ENCODE peak calls at places on chromosomes 5 and 9, in four cellular contexts. K is HCT116, E is SK-N-SH, J is Panc1. L is an unnamed sample.

GRCh38 chr9:18238752-18239151 is 235.2 kb upstream of the ADAMTSL1 start:
- DNase-seq in E (no peak), K (no peak), J (no peak), L (no peak)

GRCh38 chr5:79831910-79832309 is 142.3 kb downstream of the CMYA5 start:
- DNase-seq in E (no peak), K (no peak), J (no peak), L (no peak)

GRCh38 chr5:179387151-179388110 is 42.2 kb upstream of the ADAMTS2 start:
- DNase-seq in K (no peak), J (no peak), E (no peak), L (no peak)

GRCh38 chr5:95392593-95393182 is 1.5 kb downstream of the FAM81B start:
- DNase-seq in E (no peak), K (no peak), J (no peak), L (peak; percentile 76)

GRCh38 chr9:83960991-83961390 is 19.0 kb downstream of the HNRNPK start:
- DNase-seq in K (no peak), J (no peak), E (no peak), L (no peak)

GRCh38 chr9:129383005-129383414 is 204.9 kb upstream of the IER5L start:
- DNase-seq in K (peak; percentile 39), J (no peak), E (peak; percentile 70), L (peak; percentile 58)

GRCh38 chr9:133692364-133692985 is 45.7 kb downstream of the SARDH start:
- DNase-seq in J (no peak), E (no peak), K (no peak), L (no peak)

GRCh38 chr5:42965934-42966333 is 74.2 kb downstream of the ANXA2R start:
- DNase-seq in E (no peak), K (no peak), J (no peak), L (no peak)

GRCh38 chr5:74949976-74950375 is 83.8 kb upstream of the FAM169A start:
- DNase-seq in E (no peak), K (no peak), J (no peak), L (no peak)

GRCh38 chr9:88905506-88905905 is 85.8 kb upstream of the S1PR3 start:
- DNase-seq in J (no peak), K (no peak), E (no peak), L (no peak)

GRCh38 chr9:123960366-123960765 is 30.4 kb upstream of the DENND1A start:
- DNase-seq in E (no peak), J (no peak), K (no peak), L (peak; percentile 57)

GRCh38 chr9:90801507-90802289 is at the start of gene SYK:
- DNase-seq in E (peak; percentile 66), J (no peak), K (no peak), L (peak; percentile 80)
- TF ChIP-seq REST in E (no peak), J (no peak), K (no peak), L (no peak)

DNA sequence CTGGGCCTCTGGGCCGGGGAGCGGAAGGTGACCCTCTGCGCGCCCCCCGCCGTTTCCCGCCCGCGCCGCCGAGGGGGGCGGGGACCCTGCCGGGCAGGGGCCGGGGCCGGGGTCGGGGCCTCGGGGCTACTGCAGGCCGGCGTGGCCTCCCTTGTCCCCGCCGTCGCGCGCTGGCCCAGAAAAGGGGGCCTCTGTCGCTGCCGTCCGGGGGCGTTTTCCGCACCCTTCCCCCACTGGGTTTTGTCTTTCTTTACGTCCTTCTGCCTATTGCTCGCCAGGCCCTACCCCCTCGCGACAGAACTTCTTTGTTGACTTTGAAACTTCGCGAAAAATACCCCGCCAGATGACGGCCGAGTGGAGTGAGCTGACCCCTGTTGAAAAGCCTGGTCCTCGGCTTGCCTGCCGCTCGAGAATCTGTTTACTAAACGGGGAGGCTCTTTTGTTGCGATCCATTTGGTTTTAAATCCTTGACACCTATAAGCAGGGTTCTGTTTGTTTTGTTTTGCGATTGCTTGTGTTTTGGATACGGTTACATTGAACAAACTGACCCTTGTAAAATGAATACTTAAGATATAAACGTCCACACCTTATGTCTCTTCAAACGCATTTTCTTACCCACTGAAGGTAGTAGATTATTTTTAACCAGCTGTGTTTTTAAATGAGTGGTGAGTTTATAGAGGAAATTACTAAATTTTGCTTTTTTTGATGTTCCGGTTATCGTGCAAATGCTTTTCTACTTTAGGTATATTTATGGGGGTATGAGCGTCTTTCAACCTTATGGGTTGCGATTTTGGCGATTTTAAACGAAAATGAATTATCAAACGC is 765 bp downstream of the MARCHF6 start:
- DNase-seq in E (no peak), K (no peak), J (no peak), L (peak; percentile 53)
- TF ChIP-seq REST in E (no peak), K (no peak), J (no peak), L (no peak)

DNA sequence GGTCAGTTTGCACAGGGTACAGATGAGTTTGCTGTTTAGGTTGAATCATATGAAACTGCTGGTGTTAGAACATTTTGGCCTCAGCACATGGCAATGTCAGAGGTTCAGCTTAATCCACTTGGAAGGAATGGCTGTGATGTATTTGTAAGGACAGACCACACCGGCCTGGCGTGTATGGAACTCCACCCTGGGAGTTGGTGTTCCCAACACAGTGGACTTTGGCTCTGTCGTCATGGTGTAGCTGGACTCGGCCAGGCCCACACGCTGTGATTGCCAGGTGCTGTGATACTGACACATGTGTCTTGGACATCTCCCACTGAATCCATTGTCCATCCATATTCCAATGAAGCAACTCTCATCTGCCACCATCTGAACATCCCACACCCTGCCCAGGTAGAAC is 90.3 kb downstream of the ZNF618 start:
- DNase-seq in K (no peak), E (no peak), J (no peak), L (no peak)
- TF ChIP-seq REST in K (no peak), E (no peak), J (no peak), L (no peak)

DNA sequence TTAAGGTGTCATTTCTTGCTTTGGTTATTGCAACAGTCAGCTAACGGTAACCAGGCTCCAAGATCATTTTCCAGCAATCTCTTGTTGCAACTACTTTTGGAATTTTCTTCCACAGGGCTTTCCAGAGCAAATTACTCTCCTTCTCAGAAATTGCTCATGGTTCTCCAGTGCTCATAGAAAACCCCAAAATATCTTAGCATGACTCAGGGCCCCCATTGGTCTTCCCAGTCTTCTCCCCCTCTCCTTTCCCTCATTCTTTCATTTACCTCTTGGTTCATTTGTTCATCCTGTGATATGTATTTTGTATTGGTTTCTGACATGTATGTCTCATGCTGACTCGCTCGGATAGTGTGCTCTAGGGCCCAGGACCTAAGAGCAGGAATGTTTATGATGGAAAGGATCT is 35.6 kb downstream of the WWC1 start:
- DNase-seq in K (no peak), E (no peak), J (no peak), L (no peak)
- TF ChIP-seq REST in K (no peak), E (no peak), J (no peak), L (no peak)

GRCh38 chr9:105051897-105052296 is 123.9 kb upstream of the ABCA1 start:
- DNase-seq in K (no peak), J (no peak), E (no peak), L (no peak)

GRCh38 chr9:105052346-105052745 is 124.4 kb upstream of the ABCA1 start:
- DNase-seq in J (no peak), E (no peak), K (no peak), L (no peak)

GRCh38 chr9:105055922-105056321 is 128.0 kb upstream of the ABCA1 start:
- DNase-seq in J (no peak), E (no peak), K (no peak), L (no peak)

GRCh38 chr9:105053209-105053652 is 125.3 kb upstream of the ABCA1 start:
- DNase-seq in K (no peak), J (no peak), E (no peak), L (no peak)

GRCh38 chr9:105054488-105054887 is 126.5 kb upstream of the ABCA1 start:
- DNase-seq in K (no peak), J (no peak), E (no peak), L (no peak)
- TF ChIP-seq REST in K (no peak), J (no peak), E (no peak), L (no peak)

GRCh38 chr9:12784461-12785250 is 9.8 kb downstream of the LURAP1L start:
- DNase-seq in J (no peak), K (peak; percentile 95), E (no peak), L (no peak)
- TF ChIP-seq REST in J (no peak), K (no peak), E (no peak), L (no peak)

GRCh38 chr9:90127923-90128322 is 514.7 kb downstream of the DIRAS2 start:
- DNase-seq in K (no peak), J (no peak), E (no peak), L (no peak)
- TF ChIP-seq REST in K (no peak), J (no peak), E (no peak), L (no peak)

GRCh38 chr5:180866985-180867384 is 5.9 kb upstream of the ZFP62 start:
- DNase-seq in K (no peak), E (no peak), J (no peak), L (no peak)
- TF ChIP-seq REST in K (no peak), E (no peak), J (no peak), L (no peak)

L was measured in GM23338.